ENCODE peak calls at places on chromosomes 5 and 9, in four cellular contexts. L is GM12878, F is H1, Y is HepG2. P is an unnamed sample.

GRCh38 chr5:163789870-163790269 is 284.5 kb downstream of the MAT2B start:
- DNase-seq in L (no peak), F (no peak), Y (no peak), P (no peak)

GRCh38 chr9:89243296-89244061 is 64.9 kb upstream of the SHC3 start:
- DNase-seq in L (no peak), F (no peak), Y (no peak), P (no peak)

GRCh38 chr5:124310453-124310852 is 436.0 kb downstream of the ZNF608 start:
- DNase-seq in L (no peak), F (no peak), Y (no peak), P (no peak)

GRCh38 chr9:95005276-95006141 is 279.0 kb downstream of the AOPEP start:
- DNase-seq in L (no peak), F (no peak), Y (no peak), P (no peak)

GRCh38 chr9:79237861-79238260 is 333.9 kb upstream of the TLE4 start:
- DNase-seq in L (no peak), F (no peak), Y (no peak), P (no peak)

GRCh38 chr5:129069316-129069715 is 25.2 kb upstream of the ISOC1 start:
- DNase-seq in L (no peak), F (no peak), Y (no peak), P (no peak)

GRCh38 chr5:1062761-1063568 is 48.9 kb downstream of the SLC12A7 start:
- DNase-seq in L (no peak), F (no peak), Y (no peak), P (no peak)

GRCh38 chr5:150506571-150507282 is 1.2 kb upstream of the NDST1 start:
- DNase-seq in L (no peak), F (no peak), Y (no peak), P (no peak)

GRCh38 chr9:6355728-6356127 is 27.6 kb downstream of the TPD52L3 start:
- DNase-seq in L (peak; percentile 24), F (no peak), Y (no peak), P (no peak)

GRCh38 chr5:89043676-89044075 is 160.7 kb upstream of the MEF2C start:
- DNase-seq in L (no peak), F (no peak), Y (peak; percentile 5), P (no peak)

GRCh38 chr5:55509768-55510522 is 24.8 kb downstream of the PLPP1 start:
- DNase-seq in L (no peak), F (no peak), Y (peak; percentile 11), P (no peak)

GRCh38 chr9:115328228-115328627 is 210.3 kb upstream of the TNC start:
- DNase-seq in L (no peak), F (no peak), Y (no peak), P (no peak)

GRCh38 chr9:123262338-123262737 is 6.0 kb downstream of the STRBP start:
- DNase-seq in L (no peak), F (no peak), Y (no peak), P (no peak)

GRCh38 chr5:40569549-40570270 is 110.0 kb upstream of the PTGER4 start:
- DNase-seq in L (no peak), F (no peak), Y (no peak), P (no peak)

GRCh38 chr9:89523948-89524347 is 26.0 kb upstream of the SEMA4D start:
- DNase-seq in L (no peak), F (no peak), Y (no peak), P (no peak)

GRCh38 chr9:137205126-137206069 is at the start of the genes NDOR1 and TMEM203:
- DNase-seq in L (peak; percentile 19), F (no peak), Y (peak; percentile 75), P (peak; percentile 82)

GRCh38 chr9:20744046-20744630 is 60.1 kb downstream of the FOCAD start:
- DNase-seq in L (no peak), F (no peak), Y (no peak), P (no peak)

GRCh38 chr9:110047955-110048472 is 159.9 kb downstream of the C9orf152 start:
- DNase-seq in L (no peak), F (no peak), Y (no peak), P (no peak)

GRCh38 chr9:112091805-112092204 is 83.3 kb downstream of the SUSD1 start:
- DNase-seq in L (no peak), F (no peak), Y (no peak), P (peak; percentile 47)

DNA sequence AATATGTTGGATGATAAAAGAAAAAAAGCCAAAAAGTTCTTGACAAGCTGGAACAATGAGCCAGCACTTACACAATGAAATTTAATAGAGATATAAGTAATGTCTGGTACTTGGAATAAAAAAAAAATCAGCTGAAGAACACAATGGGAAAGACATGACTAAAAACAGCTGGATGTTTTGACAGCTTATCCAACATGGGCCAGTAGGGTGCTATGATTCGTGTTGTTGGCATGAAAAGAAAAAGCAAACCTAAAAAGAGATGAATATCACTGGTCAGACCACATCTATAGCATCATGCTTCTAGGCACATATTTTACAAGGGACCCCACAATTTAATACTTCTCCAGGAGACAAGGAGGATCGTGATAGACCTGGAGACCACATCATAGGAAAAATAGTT is 175.3 kb downstream of the ARL15 start:
- DNase-seq in L (no peak), F (no peak), Y (no peak), P (no peak)
- TF ChIP-seq SUZ12 in L (no peak), F (no peak), Y (no peak), P (no peak)

DNA sequence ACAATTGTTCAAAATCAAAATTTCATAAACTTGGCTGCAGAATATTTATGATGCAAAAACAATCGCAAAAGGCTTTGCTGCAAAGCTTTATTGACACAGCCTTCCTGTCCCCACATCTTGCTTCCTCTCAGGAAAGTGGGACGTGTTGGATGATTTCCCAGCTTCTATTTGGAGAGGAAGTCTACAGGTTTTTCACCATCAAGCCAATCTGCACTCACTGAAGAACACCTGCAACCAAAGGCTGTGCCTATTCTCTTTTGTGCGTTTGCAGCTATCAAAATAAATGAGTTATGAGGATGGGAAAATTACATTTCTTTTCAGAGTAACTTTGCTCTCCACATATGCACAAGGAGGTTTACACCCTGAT is 214.4 kb downstream of the PLK2 start:
- DNase-seq in L (no peak), F (no peak), Y (no peak), P (no peak)
- H3K9me3 ChIP-seq in L (no peaks in the 10 kb centered on the region), F (no peaks in the 10 kb centered on the region), Y (no peaks in the 10 kb centered on the region), P (no peaks in the 10 kb centered on the region)

GRCh38 chr5:42840279-42840678 is 28.6 kb upstream of the SELENOP start:
- DNase-seq in L (no peak), F (no peak), Y (peak; percentile 38), P (no peak)
- TF ChIP-seq SUZ12 in L (no peak), F (no peak), Y (no peak), P (no peak)

DNA sequence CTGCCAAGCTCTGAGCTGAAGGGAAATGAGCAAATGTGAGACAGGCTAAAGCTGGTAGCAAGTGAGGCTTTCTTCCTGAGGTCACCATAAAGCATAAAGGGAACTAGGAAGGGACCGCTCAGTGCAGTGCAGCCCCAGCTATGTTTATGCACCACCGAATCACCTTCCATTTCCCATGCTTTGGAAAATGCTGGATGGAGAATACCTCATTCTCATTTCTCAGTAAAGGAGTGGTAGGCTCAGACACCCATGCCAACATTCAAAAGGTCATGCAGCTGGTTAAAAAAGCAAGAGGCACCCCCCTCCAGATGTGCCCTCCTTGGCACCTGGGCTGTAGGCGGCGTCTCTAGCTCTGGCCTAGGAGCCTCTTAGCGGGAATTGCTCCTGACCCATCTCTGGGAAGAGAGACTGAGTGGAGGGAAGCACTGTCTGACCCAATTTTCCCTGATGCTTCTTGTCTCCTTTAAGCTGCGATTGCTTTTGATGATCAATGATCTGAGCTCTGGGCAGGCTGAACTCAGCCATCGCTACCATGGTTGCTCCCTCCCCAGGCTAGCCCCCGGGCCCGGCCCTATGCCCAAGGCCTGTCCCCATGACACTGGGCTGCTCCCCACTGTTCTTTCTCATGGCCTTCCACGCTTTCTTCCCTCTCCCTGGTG is 58.7 kb downstream of the ZNF354C start:
- DNase-seq in L (no peak), F (no peak), Y (no peak), P (no peak)
- H3K9me3 ChIP-seq in L (no peaks in the 10 kb centered on the region), F (peaks cover 58% of the 10 kb centered on the region), Y (no peaks in the 10 kb centered on the region), P (no peaks in the 10 kb centered on the region)